ENCODE peak calls at places on chromosomes 7 and 10, in four cellular contexts. One of them, this sample, is unnamed.

GRCh38 chr7:30863694-30864011 is 48.0 kb upstream of the AQP1 start:
- DNase-seq in K562: no peak
- DNase-seq in GM12878: no peak
- DNase-seq in HepG2: no peak
- DNase-seq in this sample: no peak

GRCh38 chr10:32413513-32413912 is 32.4 kb upstream of the CCDC7 start:
- DNase-seq in K562: no peak
- DNase-seq in GM12878: no peak
- DNase-seq in HepG2: no peak
- DNase-seq in this sample: no peak

GRCh38 chr10:127398140-127398966 is 150.8 kb upstream of the NPS start:
- DNase-seq in K562: no peak
- DNase-seq in GM12878: no peak
- DNase-seq in HepG2: no peak
- DNase-seq in this sample: no peak

GRCh38 chr7:37908221-37908788 is 8.3 kb downstream of the SFRP4 start:
- DNase-seq in K562: no peak
- DNase-seq in GM12878: no peak
- DNase-seq in HepG2: no peak
- DNase-seq in this sample: no peak

GRCh38 chr10:103554488-103555320 is 61.2 kb downstream of the NEURL1 start:
- DNase-seq in K562: peak
- DNase-seq in GM12878: no peak
- DNase-seq in HepG2: peak
- DNase-seq in this sample: peak

GRCh38 chr7:34087892-34088891 is 182.9 kb downstream of the BMPER start:
- DNase-seq in K562: no peak
- DNase-seq in GM12878: no peak
- DNase-seq in HepG2: peak
- DNase-seq in this sample: peak

GRCh38 chr10:102773986-102774385 is 30.2 kb downstream of the WBP1L start:
- DNase-seq in K562: no peak
- DNase-seq in GM12878: no peak
- DNase-seq in HepG2: no peak
- DNase-seq in this sample: no peak

GRCh38 chr10:102120987-102121738 is 995 bp upstream of the LDB1 start:
- DNase-seq in K562: peak
- DNase-seq in GM12878: no peak
- DNase-seq in HepG2: no peak
- DNase-seq in this sample: no peak

GRCh38 chr7:127034171-127034806 is 218.5 kb downstream of the GRM8 start:
- DNase-seq in K562: no peak
- DNase-seq in GM12878: no peak
- DNase-seq in HepG2: no peak
- DNase-seq in this sample: no peak

GRCh38 chr10:63553031-63553430 is 31.8 kb downstream of the REEP3 start:
- DNase-seq in K562: no peak
- DNase-seq in GM12878: no peak
- DNase-seq in HepG2: no peak
- DNase-seq in this sample: no peak

GRCh38 chr10:4267084-4267774 is 482.2 kb upstream of the KLF6 start:
- DNase-seq in K562: no peak
- DNase-seq in GM12878: no peak
- DNase-seq in HepG2: no peak
- DNase-seq in this sample: no peak

GRCh38 chr7:145729701-145730100 is 386.9 kb upstream of the CNTNAP2 start:
- DNase-seq in K562: no peak
- DNase-seq in GM12878: no peak
- DNase-seq in HepG2: no peak
- DNase-seq in this sample: no peak

GRCh38 chr7:17802056-17802455 is 138.2 kb downstream of the SNX13 start:
- DNase-seq in K562: no peak
- DNase-seq in GM12878: no peak
- DNase-seq in HepG2: no peak
- DNase-seq in this sample: no peak

GRCh38 chr7:2523461-2523905 is 3.9 kb downstream of the LFNG start:
- DNase-seq in K562: no peak
- DNase-seq in GM12878: no peak
- DNase-seq in HepG2: no peak
- DNase-seq in this sample: no peak

GRCh38 chr10:101686133-101686925 is 8.6 kb downstream of the FBXW4 start:
- DNase-seq in K562: no peak
- DNase-seq in GM12878: no peak
- DNase-seq in HepG2: no peak
- DNase-seq in this sample: no peak

GRCh38 chr7:45120-46090 is 147.0 kb upstream of the FAM20C start:
- DNase-seq in K562: no peak
- DNase-seq in GM12878: no peak
- DNase-seq in HepG2: no peak
- DNase-seq in this sample: no peak

GRCh38 chr10:79380125-79380917 is 33.1 kb downstream of the PPIF start:
- DNase-seq in K562: no peak
- DNase-seq in GM12878: no peak
- DNase-seq in HepG2: peak
- DNase-seq in this sample: no peak

GRCh38 chr7:5282464-5283316 is at the start of gene SLC29A4:
- DNase-seq in K562: peak
- DNase-seq in GM12878: no peak
- DNase-seq in HepG2: no peak
- DNase-seq in this sample: peak

GRCh38 chr10:77101416-77101815 is 536.2 kb downstream of the KCNMA1 start:
- DNase-seq in K562: no peak
- DNase-seq in GM12878: no peak
- DNase-seq in HepG2: no peak
- DNase-seq in this sample: no peak

GRCh38 chr7:156950381-156950858 is 908 bp downstream of the NOM1 start:
- DNase-seq in K562: no peak
- DNase-seq in GM12878: no peak
- DNase-seq in HepG2: no peak
- DNase-seq in this sample: no peak

GRCh38 chr7:66847879-66848810 is 72.9 kb upstream of the TMEM248 start:
- DNase-seq in K562: no peak
- DNase-seq in GM12878: no peak
- DNase-seq in HepG2: peak
- DNase-seq in this sample: no peak
- TF ChIP-seq TARDBP in K562: no peak
- TF ChIP-seq TARDBP in GM12878: no peak
- TF ChIP-seq TARDBP in HepG2: no peak
- TF ChIP-seq TARDBP in this sample: no peak

GRCh38 chr7:135946289-135947055 is 30.7 kb downstream of the MTPN start:
- DNase-seq in K562: no peak
- DNase-seq in GM12878: no peak
- DNase-seq in HepG2: no peak
- DNase-seq in this sample: no peak
- TF ChIP-seq TARDBP in K562: no peak
- TF ChIP-seq TARDBP in GM12878: no peak
- TF ChIP-seq TARDBP in HepG2: no peak
- TF ChIP-seq TARDBP in this sample: no peak

GRCh38 chr7:154231732-154232131 is 179.5 kb downstream of the DPP6 start:
- DNase-seq in K562: peak
- DNase-seq in GM12878: no peak
- DNase-seq in HepG2: no peak
- DNase-seq in this sample: peak
- TF ChIP-seq TARDBP in K562: no peak
- TF ChIP-seq TARDBP in GM12878: no peak
- TF ChIP-seq TARDBP in HepG2: no peak
- TF ChIP-seq TARDBP in this sample: no peak

GRCh38 chr10:97499561-97500296 is 1.0 kb downstream of the UBTD1 start:
- DNase-seq in K562: no peak
- DNase-seq in GM12878: no peak
- DNase-seq in HepG2: no peak
- DNase-seq in this sample: no peak
- TF ChIP-seq TARDBP in K562: no peak
- TF ChIP-seq TARDBP in GM12878: no peak
- TF ChIP-seq TARDBP in HepG2: no peak
- TF ChIP-seq TARDBP in this sample: no peak

GRCh38 chr7:40880581-40880980 is 745.8 kb downstream of the SUGCT start:
- DNase-seq in K562: no peak
- DNase-seq in GM12878: no peak
- DNase-seq in HepG2: no peak
- DNase-seq in this sample: no peak
- TF ChIP-seq TARDBP in K562: no peak
- TF ChIP-seq TARDBP in GM12878: no peak
- TF ChIP-seq TARDBP in HepG2: no peak
- TF ChIP-seq TARDBP in this sample: no peak

GRCh38 chr7:121026577-121027111 is 38.1 kb downstream of the CPED1 start:
- DNase-seq in K562: no peak
- DNase-seq in GM12878: no peak
- DNase-seq in HepG2: peak
- DNase-seq in this sample: no peak

GRCh38 chr7:121029302-121029701 is 40.8 kb downstream of the CPED1 start:
- DNase-seq in K562: no peak
- DNase-seq in GM12878: no peak
- DNase-seq in HepG2: no peak
- DNase-seq in this sample: no peak

GRCh38 chr7:121026159-121026558 is 37.6 kb downstream of the CPED1 start:
- DNase-seq in K562: no peak
- DNase-seq in GM12878: no peak
- DNase-seq in HepG2: no peak
- DNase-seq in this sample: no peak

GRCh38 chr7:121030308-121030707 is 41.8 kb downstream of the CPED1 start:
- DNase-seq in K562: no peak
- DNase-seq in GM12878: no peak
- DNase-seq in HepG2: no peak
- DNase-seq in this sample: no peak

GRCh38 chr7:121027761-121028681 is 39.5 kb downstream of the CPED1 start:
- DNase-seq in K562: no peak
- DNase-seq in GM12878: no peak
- DNase-seq in HepG2: peak
- DNase-seq in this sample: no peak
- TF ChIP-seq TARDBP in K562: no peak
- TF ChIP-seq TARDBP in GM12878: no peak
- TF ChIP-seq TARDBP in HepG2: no peak
- TF ChIP-seq TARDBP in this sample: no peak

GRCh38 chr7:121555558-121555957 is 159.4 kb upstream of the FAM3C start:
- DNase-seq in K562: no peak
- DNase-seq in GM12878: no peak
- DNase-seq in HepG2: no peak
- DNase-seq in this sample: no peak

GRCh38 chr7:121561717-121562116 is 165.6 kb upstream of the FAM3C start:
- DNase-seq in K562: no peak
- DNase-seq in GM12878: no peak
- DNase-seq in HepG2: no peak
- DNase-seq in this sample: no peak

GRCh38 chr7:121557034-121557892 is 161.2 kb upstream of the FAM3C start:
- DNase-seq in K562: no peak
- DNase-seq in GM12878: no peak
- DNase-seq in HepG2: no peak
- DNase-seq in this sample: no peak

GRCh38 chr7:121562274-121562673 is 166.2 kb upstream of the FAM3C start:
- DNase-seq in K562: no peak
- DNase-seq in GM12878: no peak
- DNase-seq in HepG2: no peak
- DNase-seq in this sample: no peak

DNA sequence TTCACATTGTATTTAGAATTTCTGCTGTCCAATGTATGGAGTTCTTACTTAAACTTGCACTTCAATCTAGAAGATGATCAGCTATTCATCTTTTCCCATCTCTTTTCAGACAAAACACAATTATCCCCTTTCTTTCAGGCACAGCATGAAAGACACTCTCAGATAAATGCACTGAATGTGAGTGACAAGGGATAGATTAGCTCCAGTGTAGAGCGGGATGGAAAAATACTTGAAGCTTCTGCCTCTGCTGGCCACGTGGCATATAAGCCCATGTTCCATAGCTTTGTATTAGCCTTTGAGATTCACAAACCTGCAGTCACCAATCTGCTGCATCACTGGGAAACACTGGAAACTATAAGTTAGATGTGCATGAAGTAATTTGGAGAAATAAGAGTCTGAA is 162.2 kb upstream of the FAM3C start:
- DNase-seq in K562: peak
- DNase-seq in GM12878: no peak
- DNase-seq in HepG2: no peak
- DNase-seq in this sample: no peak
- TF ChIP-seq TARDBP in K562: no peak
- TF ChIP-seq TARDBP in GM12878: no peak
- TF ChIP-seq TARDBP in HepG2: no peak
- TF ChIP-seq TARDBP in this sample: no peak

GRCh38 chr7:1298051-1298937 is 65.6 kb downstream of the UNCX start:
- DNase-seq in K562: no peak
- DNase-seq in GM12878: no peak
- DNase-seq in HepG2: no peak
- DNase-seq in this sample: no peak
- TF ChIP-seq TARDBP in K562: no peak
- TF ChIP-seq TARDBP in GM12878: no peak
- TF ChIP-seq TARDBP in HepG2: no peak
- TF ChIP-seq TARDBP in this sample: no peak

DNA sequence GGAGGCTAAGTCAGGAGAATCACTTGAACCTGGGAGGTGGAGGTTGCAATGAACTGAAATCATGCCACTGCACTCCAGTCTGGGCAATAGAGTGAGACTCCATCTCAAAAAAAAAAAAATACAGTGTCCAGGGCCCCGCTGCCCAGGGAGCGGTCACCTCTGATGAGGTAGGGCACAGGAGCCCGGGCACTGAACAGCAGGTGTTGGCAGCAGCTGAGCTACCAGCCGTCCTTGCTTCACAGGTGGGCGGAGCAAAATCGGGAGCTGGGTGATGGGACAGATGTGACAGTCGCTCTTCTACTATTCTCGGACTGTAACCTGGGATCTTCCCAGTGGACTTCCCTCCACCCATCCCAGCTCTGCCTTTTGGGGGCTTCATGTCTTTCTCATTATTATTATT is 49.4 kb downstream of the GTF2IRD1 start:
- DNase-seq in K562: no peak
- DNase-seq in GM12878: no peak
- DNase-seq in HepG2: no peak
- DNase-seq in this sample: no peak
- TF ChIP-seq TARDBP in K562: no peak
- TF ChIP-seq TARDBP in GM12878: no peak
- TF ChIP-seq TARDBP in HepG2: no peak
- TF ChIP-seq TARDBP in this sample: no peak

GRCh38 chr7:57201895-57202210 is 69.6 kb upstream of the ZNF479 start:
- DNase-seq in K562: no peak
- DNase-seq in GM12878: no peak
- DNase-seq in HepG2: no peak
- DNase-seq in this sample: no peak

GRCh38 chr7:57199252-57199651 is 67.0 kb upstream of the ZNF479 start:
- DNase-seq in K562: no peak
- DNase-seq in GM12878: no peak
- DNase-seq in HepG2: no peak
- DNase-seq in this sample: no peak

GRCh38 chr7:57203161-57203791 is 71.0 kb upstream of the ZNF479 start:
- DNase-seq in K562: no peak
- DNase-seq in GM12878: no peak
- DNase-seq in HepG2: no peak
- DNase-seq in this sample: no peak

GRCh38 chr7:57202274-57202673 is 70.0 kb upstream of the ZNF479 start:
- DNase-seq in K562: no peak
- DNase-seq in GM12878: no peak
- DNase-seq in HepG2: no peak
- DNase-seq in this sample: no peak

GRCh38 chr7:57201021-57201894 is 69.0 kb upstream of the ZNF479 start:
- DNase-seq in K562: no peak
- DNase-seq in GM12878: no peak
- DNase-seq in HepG2: no peak
- DNase-seq in this sample: no peak
- TF ChIP-seq TARDBP in K562: no peak
- TF ChIP-seq TARDBP in GM12878: no peak
- TF ChIP-seq TARDBP in HepG2: no peak
- TF ChIP-seq TARDBP in this sample: no peak

This sample was measured in HEK293T.